ENCODE peak calls at places on chromosomes 5 and 9, in seven cellular contexts. W, Y, U, C, H, F and M are unnamed samples.
A peak's percentile ranks its signal among the peaks of the same experiment; 100 is the strongest.

GRCh38 chr5:89981006-89981405 is 428.6 kb downstream of the CETN3 start:
- ATAC-seq in W (no peak), Y (no peak), U (no peak), C (no peak), H (no peak), F (no peak), M (no peak)

GRCh38 chr5:171574374-171574773 is 154.9 kb downstream of the FGF18 start:
- ATAC-seq in W (peak; percentile 55), Y (no peak), U (no peak), C (no peak), H (peak; percentile 41), F (no peak), M (peak; percentile 76)

GRCh38 chr9:93170571-93170970 is 13.4 kb upstream of the WNK2 start:
- ATAC-seq in W (no peak), Y (no peak), U (no peak), C (no peak), H (no peak), F (no peak), M (no peak)

GRCh38 chr5:170491479-170491878 is 12.3 kb upstream of the KCNIP1 start:
- ATAC-seq in W (peak; percentile 40), Y (peak; percentile 66), U (no peak), C (peak; percentile 66), H (peak; percentile 74), F (no peak), M (peak; percentile 78)

GRCh38 chr5:41414598-41414997 is 95.8 kb downstream of the PLCXD3 start:
- ATAC-seq in W (peak; percentile 79), Y (no peak), U (peak; percentile 95), C (peak; percentile 58), H (peak; percentile 83), F (no peak), M (peak; percentile 55)

GRCh38 chr9:6305954-6306563 is 22.1 kb upstream of the TPD52L3 start:
- ATAC-seq in W (peak; percentile 70), Y (no peak), U (peak; percentile 77), C (peak; percentile 91), H (peak; percentile 79), F (peak; percentile 50), M (peak; percentile 63)

GRCh38 chr9:113957778-113958430 is 81.8 kb downstream of the ZNF618 start:
- ATAC-seq in W (no peak), Y (no peak), U (no peak), C (peak; percentile 47), H (peak; percentile 36), F (no peak), M (peak; percentile 19)

GRCh38 chr5:109882546-109882945 is 192.8 kb downstream of the MAN2A1 start:
- ATAC-seq in W (no peak), Y (no peak), U (no peak), C (no peak), H (no peak), F (no peak), M (no peak)

GRCh38 chr5:145385276-145385675 is 449.9 kb downstream of the PRELID2 start:
- ATAC-seq in W (no peak), Y (no peak), U (no peak), C (no peak), H (no peak), F (no peak), M (no peak)

GRCh38 chr5:127009784-127010183 is 20.6 kb downstream of the MARCHF3 start:
- ATAC-seq in W (no peak), Y (no peak), U (no peak), C (no peak), H (no peak), F (no peak), M (no peak)

GRCh38 chr9:20491612-20492011 is 130.7 kb downstream of the MLLT3 start:
- ATAC-seq in W (no peak), Y (no peak), U (no peak), C (no peak), H (no peak), F (no peak), M (no peak)

GRCh38 chr9:20321683-20322082 is 300.6 kb downstream of the MLLT3 start:
- ATAC-seq in W (no peak), Y (no peak), U (no peak), C (no peak), H (no peak), F (no peak), M (no peak)

GRCh38 chr5:122412966-122413365 is 100.9 kb downstream of the SNCAIP start:
- ATAC-seq in W (no peak), Y (no peak), U (no peak), C (no peak), H (no peak), F (no peak), M (no peak)

GRCh38 chr9:89864257-89864656 is 259.4 kb downstream of the GADD45G start:
- ATAC-seq in W (no peak), Y (no peak), U (no peak), C (no peak), H (no peak), F (no peak), M (no peak)

GRCh38 chr9:121756477-121757285 is 105.2 kb downstream of the DAB2IP start:
- ATAC-seq in W (no peak), Y (no peak), U (no peak), C (no peak), H (no peak), F (no peak), M (no peak)

GRCh38 chr9:113863345-113863744 is 12.8 kb upstream of the ZNF618 start:
- ATAC-seq in W (no peak), Y (no peak), U (no peak), C (no peak), H (no peak), F (no peak), M (no peak)

GRCh38 chr5:150637245-150638052 is 3.0 kb upstream of the SYNPO start:
- ATAC-seq in W (no peak), Y (peak; percentile 7), U (peak; percentile 56), C (peak; percentile 36), H (no peak), F (peak; percentile 55), M (no peak)

GRCh38 chr9:97900738-97901565 is 21.3 kb downstream of the TRMO start:
- ATAC-seq in W (no peak), Y (no peak), U (peak; percentile 66), C (peak; percentile 88), H (no peak), F (peak; percentile 68), M (no peak)

GRCh38 chr9:107222020-107222522 is 61.0 kb upstream of the RAD23B start:
- ATAC-seq in W (no peak), Y (no peak), U (peak; percentile 97), C (peak; percentile 58), H (no peak), F (no peak), M (no peak)

GRCh38 chr5:16626696-16627264 is 10.0 kb upstream of the RETREG1 start:
- ATAC-seq in W (no peak), Y (no peak), U (no peak), C (peak; percentile 19), H (peak; percentile 36), F (no peak), M (no peak)

GRCh38 chr9:128146591-128147120 is 2.6 kb upstream of the LCN2 start:
- ATAC-seq in W (no peak), Y (no peak), U (no peak), C (no peak), H (no peak), F (no peak), M (no peak)
- H3K4me1 ChIP-seq in W (no peaks in the 10 kb centered on the region), Y (no peaks in the 10 kb centered on the region), U (peaks cover 70% of the 10 kb centered on the region), C (no peaks in the 10 kb centered on the region), H (peaks cover 32% of the 10 kb centered on the region), F (peaks cover 3% of the 10 kb centered on the region), M (no peaks in the 10 kb centered on the region)

GRCh38 chr9:21811914-21812313 is 9.5 kb downstream of the MTAP start:
- ATAC-seq in W (no peak), Y (no peak), U (no peak), C (no peak), H (no peak), F (no peak), M (no peak)

GRCh38 chr9:21812415-21812814 is 10.0 kb downstream of the MTAP start:
- ATAC-seq in W (no peak), Y (no peak), U (no peak), C (no peak), H (peak; percentile 39), F (no peak), M (peak; percentile 37)

GRCh38 chr9:21812945-21813568 is 10.6 kb downstream of the MTAP start:
- ATAC-seq in W (peak; percentile 88), Y (peak; percentile 78), U (peak; percentile 91), C (peak; percentile 92), H (peak; percentile 64), F (peak; percentile 83), M (peak; percentile 67)

GRCh38 chr9:21815643-21816042 is 13.2 kb downstream of the MTAP start:
- ATAC-seq in W (no peak), Y (no peak), U (no peak), C (no peak), H (no peak), F (no peak), M (no peak)

GRCh38 chr9:21813575-21814473 is 11.4 kb downstream of the MTAP start:
- ATAC-seq in W (peak; percentile 82), Y (peak; percentile 70), U (peak; percentile 64), C (peak; percentile 85), H (peak; percentile 34), F (peak; percentile 46), M (no peak)
- H3K36me3 ChIP-seq in W (peaks cover 12% of the 10 kb centered on the region), Y (peaks cover 15% of the 10 kb centered on the region), U (peaks cover 54% of the 10 kb centered on the region), C (peaks cover 65% of the 10 kb centered on the region), H (no peaks in the 10 kb centered on the region), F (peaks cover 44% of the 10 kb centered on the region), M (peaks cover 52% of the 10 kb centered on the region)

GRCh38 chr9:14283276-14283675 is 30.7 kb downstream of the NFIB start:
- ATAC-seq in W (no peak), Y (no peak), U (peak; percentile 57), C (no peak), H (no peak), F (no peak), M (no peak)
- H3K4me1 ChIP-seq in W (peaks cover 7% of the 10 kb centered on the region), Y (peaks cover 36% of the 10 kb centered on the region), U (peaks cover 24% of the 10 kb centered on the region), C (no peaks in the 10 kb centered on the region), H (peaks cover 40% of the 10 kb centered on the region), F (no peaks in the 10 kb centered on the region), M (peaks cover 67% of the 10 kb centered on the region)

GRCh38 chr9:109085510-109085909 is 34.2 kb downstream of the TMEM245 start:
- ATAC-seq in W (no peak), Y (no peak), U (peak; percentile 39), C (no peak), H (no peak), F (no peak), M (no peak)

GRCh38 chr9:109086221-109086620 is 33.5 kb downstream of the TMEM245 start:
- ATAC-seq in W (no peak), Y (no peak), U (peak; percentile 32), C (peak; percentile 38), H (peak; percentile 29), F (no peak), M (no peak)

GRCh38 chr9:109083141-109083540 is 36.6 kb downstream of the TMEM245 start:
- ATAC-seq in W (no peak), Y (no peak), U (no peak), C (no peak), H (no peak), F (no peak), M (no peak)

GRCh38 chr9:109082091-109082620 is 37.6 kb downstream of the TMEM245 start:
- ATAC-seq in W (no peak), Y (no peak), U (peak; percentile 89), C (no peak), H (no peak), F (no peak), M (no peak)

DNA sequence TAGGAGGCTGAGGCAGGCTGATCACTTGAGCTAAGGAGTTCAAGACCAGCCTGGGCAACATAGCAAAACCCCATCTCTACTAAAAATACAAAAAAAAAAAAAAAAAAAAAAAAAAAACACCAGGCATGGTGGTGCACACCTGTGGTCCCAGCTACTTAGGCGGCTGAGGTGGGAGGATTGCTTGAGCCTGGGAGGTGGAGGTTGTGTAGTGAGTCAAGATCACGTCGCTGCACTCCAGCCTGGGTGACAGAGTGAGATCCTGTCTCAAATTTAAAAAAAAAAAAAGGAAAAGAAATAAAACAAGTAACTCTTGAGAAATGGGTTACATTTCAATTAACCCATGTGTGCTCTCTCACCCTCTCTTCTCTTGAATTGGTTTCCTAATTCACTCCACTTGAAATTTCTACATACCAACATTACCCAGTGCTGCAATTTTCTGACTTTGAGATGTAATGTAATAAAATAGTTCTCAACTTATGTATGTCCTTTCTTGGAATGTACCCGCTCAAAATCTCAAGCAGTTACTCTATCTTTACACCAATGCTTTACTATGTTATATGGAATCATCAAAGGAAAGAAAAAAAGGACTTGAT is 35.8 kb downstream of the TMEM245 start:
- ATAC-seq in W (no peak), Y (peak; percentile 66), U (no peak), C (peak; percentile 71), H (no peak), F (no peak), M (no peak)
- H3K36me3 ChIP-seq in W (peaks cover 2% of the 10 kb centered on the region), Y (peaks cover 9% of the 10 kb centered on the region), U (peaks cover 40% of the 10 kb centered on the region), C (peaks cover 36% of the 10 kb centered on the region), H (no peaks in the 10 kb centered on the region), F (peaks cover 23% of the 10 kb centered on the region), M (peaks cover 70% of the 10 kb centered on the region)